ENCODE peak calls at places on chromosome 10, in seven cellular contexts. O, Q, D, X, U, R and M are unnamed samples.

GRCh38 chr10:123522702-123523312 is 143.3 kb upstream of the GPR26 start:
- DNase-seq in O (no peak), Q (no peak), D (no peak), X (no peak), U (peak), R (no peak), M (no peak)

GRCh38 chr10:61779950-61780659 is 117.4 kb downstream of the CABCOCO1 start:
- DNase-seq in O (peak), Q (peak), D (peak), X (no peak), U (no peak), R (peak), M (no peak)

GRCh38 chr10:73906524-73907447 is 4.1 kb upstream of the PLAU start:
- DNase-seq in O (peak), Q (peak), D (peak), X (no peak), U (no peak), R (peak), M (peak)

GRCh38 chr10:93445097-93445960 is 36.8 kb downstream of the MYOF start:
- DNase-seq in O (peak), Q (peak), D (peak), X (no peak), U (peak), R (peak), M (peak)

GRCh38 chr10:106931159-106931852 is 233.2 kb downstream of the SORCS1 start:
- DNase-seq in O (no peak), Q (no peak), D (no peak), X (no peak), U (peak), R (no peak), M (no peak)

GRCh38 chr10:31129261-31129660 is 97.6 kb upstream of the ZNF438 start:
- DNase-seq in O (peak), Q (peak), D (peak), X (no peak), U (no peak), R (peak), M (peak)

GRCh38 chr10:102672822-102673200 is 28.5 kb downstream of the TRIM8 start:
- DNase-seq in O (no peak), Q (no peak), D (no peak), X (no peak), U (no peak), R (no peak), M (no peak)

GRCh38 chr10:119415536-119416527 is 126.7 kb downstream of the RGS10 start:
- DNase-seq in O (peak), Q (no peak), D (no peak), X (no peak), U (no peak), R (no peak), M (no peak)

GRCh38 chr10:132627736-132628512 is 90.3 kb downstream of the INPP5A start:
- DNase-seq in O (peak), Q (peak), D (peak), X (peak), U (no peak), R (no peak), M (no peak)

GRCh38 chr10:75462865-75463264 is 31.4 kb downstream of the LRMDA start:
- DNase-seq in O (no peak), Q (no peak), D (no peak), X (no peak), U (no peak), R (no peak), M (no peak)

GRCh38 chr10:73136627-73137026 is 26.4 kb downstream of the NUDT13 start:
- DNase-seq in O (no peak), Q (no peak), D (no peak), X (no peak), U (no peak), R (no peak), M (no peak)

GRCh38 chr10:23994459-23995046 is 214.4 kb upstream of the KIAA1217 start:
- DNase-seq in O (peak), Q (peak), D (peak), X (no peak), U (peak), R (peak), M (peak)

GRCh38 chr10:86899128-86899527 is 58.3 kb downstream of the MMRN2 start:
- DNase-seq in O (no peak), Q (no peak), D (no peak), X (no peak), U (no peak), R (no peak), M (no peak)

GRCh38 chr10:71093531-71093930 is 118.8 kb upstream of the UNC5B start:
- DNase-seq in O (no peak), Q (no peak), D (no peak), X (no peak), U (no peak), R (no peak), M (no peak)

GRCh38 chr10:134743-135600 is at the start of gene ZMYND11:
- DNase-seq in O (peak), Q (peak), D (peak), X (peak), U (peak), R (peak), M (peak)

GRCh38 chr10:124989526-124989925 is 47.6 kb downstream of the ZRANB1 start:
- DNase-seq in O (no peak), Q (no peak), D (no peak), X (no peak), U (no peak), R (no peak), M (no peak)

GRCh38 chr10:32943854-32944661 is 14.0 kb downstream of the ITGB1 start:
- DNase-seq in O (no peak), Q (no peak), D (no peak), X (no peak), U (no peak), R (peak), M (no peak)

GRCh38 chr10:119207713-119208552 is 562 bp downstream of the GRK5 start:
- DNase-seq in O (peak), Q (peak), D (peak), X (peak), U (peak), R (peak), M (no peak)

GRCh38 chr10:27611861-27612450 is 107.9 kb downstream of the RAB18 start:
- DNase-seq in O (no peak), Q (no peak), D (no peak), X (no peak), U (no peak), R (no peak), M (no peak)

GRCh38 chr10:90274721-90275468 is 573.5 kb downstream of the KIF20B start:
- DNase-seq in O (no peak), Q (peak), D (no peak), X (no peak), U (no peak), R (no peak), M (no peak)

GRCh38 chr10:2477154-2477553 is 590.2 kb upstream of the PFKP start:
- DNase-seq in O (no peak), Q (no peak), D (no peak), X (no peak), U (no peak), R (no peak), M (no peak)

GRCh38 chr10:68924593-68924992 is 23.5 kb downstream of the DDX50 start:
- DNase-seq in O (no peak), Q (peak), D (no peak), X (no peak), U (no peak), R (no peak), M (no peak)

GRCh38 chr10:17782921-17783665 is 26.1 kb upstream of the MRC1 start:
- DNase-seq in O (no peak), Q (peak), D (no peak), X (no peak), U (no peak), R (no peak), M (no peak)

GRCh38 chr10:100812978-100813377 is 67.6 kb downstream of the PAX2 start:
- DNase-seq in O (no peak), Q (no peak), D (no peak), X (no peak), U (no peak), R (no peak), M (no peak)
- TF ChIP-seq CTCF in O (no peak), Q (no peak), D (no peak), X (no peak), U (no peak), R (no peak), M (no peak)

GRCh38 chr10:110389250-110389649 is 84.5 kb upstream of the SMNDC1 start:
- DNase-seq in O (no peak), Q (no peak), D (no peak), X (no peak), U (no peak), R (no peak), M (no peak)

GRCh38 chr10:110391541-110391940 is 86.8 kb upstream of the SMNDC1 start:
- DNase-seq in O (no peak), Q (no peak), D (no peak), X (no peak), U (no peak), R (no peak), M (no peak)

GRCh38 chr10:110387983-110388681 is 83.4 kb upstream of the SMNDC1 start:
- DNase-seq in O (no peak), Q (peak), D (no peak), X (no peak), U (peak), R (no peak), M (no peak)

GRCh38 chr10:110387617-110387982 is 82.9 kb upstream of the SMNDC1 start:
- DNase-seq in O (no peak), Q (no peak), D (no peak), X (no peak), U (no peak), R (no peak), M (no peak)

GRCh38 chr10:110388682-110389052 is 83.9 kb upstream of the SMNDC1 start:
- DNase-seq in O (no peak), Q (no peak), D (no peak), X (no peak), U (no peak), R (no peak), M (no peak)
- TF ChIP-seq CTCF in O (no peak), Q (no peak), D (no peak), X (no peak), U (no peak), R (no peak), M (no peak)

GRCh38 chr10:48533951-48534720 is 70.7 kb downstream of the ARHGAP22 start:
- DNase-seq in O (no peak), Q (peak), D (no peak), X (no peak), U (no peak), R (no peak), M (peak)

GRCh38 chr10:48533540-48533939 is 71.3 kb downstream of the ARHGAP22 start:
- DNase-seq in O (no peak), Q (no peak), D (no peak), X (no peak), U (no peak), R (no peak), M (no peak)

GRCh38 chr10:48535416-48536225 is 69.3 kb downstream of the ARHGAP22 start:
- DNase-seq in O (no peak), Q (no peak), D (no peak), X (no peak), U (no peak), R (peak), M (no peak)

GRCh38 chr10:48527691-48528212 is 77.1 kb downstream of the ARHGAP22 start:
- DNase-seq in O (no peak), Q (no peak), D (no peak), X (no peak), U (no peak), R (no peak), M (no peak)

GRCh38 chr10:48531486-48531885 is 73.4 kb downstream of the ARHGAP22 start:
- DNase-seq in O (no peak), Q (peak), D (no peak), X (no peak), U (no peak), R (no peak), M (no peak)
- TF ChIP-seq CTCF in O (no peak), Q (no peak), D (no peak), X (no peak), U (no peak), R (no peak), M (no peak)

GRCh38 chr10:4767033-4767814 is 58.8 kb upstream of the AKR1E2 start:
- DNase-seq in O (peak), Q (peak), D (peak), X (peak), U (no peak), R (peak), M (no peak)

GRCh38 chr10:4763513-4763912 is 62.5 kb upstream of the AKR1E2 start:
- DNase-seq in O (no peak), Q (no peak), D (no peak), X (no peak), U (no peak), R (no peak), M (no peak)

GRCh38 chr10:4763960-4764428 is 62.0 kb upstream of the AKR1E2 start:
- DNase-seq in O (no peak), Q (peak), D (no peak), X (no peak), U (no peak), R (no peak), M (peak)

GRCh38 chr10:4766449-4766848 is 59.6 kb upstream of the AKR1E2 start:
- DNase-seq in O (no peak), Q (no peak), D (no peak), X (no peak), U (no peak), R (no peak), M (no peak)

GRCh38 chr10:4765428-4765827 is 60.6 kb upstream of the AKR1E2 start:
- DNase-seq in O (no peak), Q (peak), D (no peak), X (no peak), U (no peak), R (no peak), M (no peak)
- TF ChIP-seq CTCF in O (no peak), Q (no peak), D (no peak), X (no peak), U (no peak), R (no peak), M (no peak)